ENCODE peak calls at places on chromosomes 2 and 18, in seven cellular contexts. One of them, this sample, is unnamed.

GRCh38 chr2:227411320-227411989 is 23.7 kb upstream of the SCYGR1 start:
- DNase-seq in GM23248: peak; percentile 73
- DNase-seq in right lobe of liver: no peak
- DNase-seq in AG04450: no peak
- DNase-seq in breast epithelium: no peak
- DNase-seq in aorta: no peak
- DNase-seq in BE2C: no peak
- DNase-seq in this sample: peak; percentile 46

GRCh38 chr2:203873921-203874631 is 6.5 kb downstream of the CTLA4 start:
- DNase-seq in GM23248: no peak
- DNase-seq in right lobe of liver: no peak
- DNase-seq in AG04450: no peak
- DNase-seq in breast epithelium: no peak
- DNase-seq in aorta: no peak
- DNase-seq in BE2C: no peak
- DNase-seq in this sample: peak; percentile 9

GRCh38 chr2:10493636-10494281 is 45.6 kb upstream of the ODC1 start:
- DNase-seq in GM23248: peak; percentile 84
- DNase-seq in right lobe of liver: peak; percentile 49
- DNase-seq in AG04450: peak; percentile 74
- DNase-seq in breast epithelium: peak; percentile 62
- DNase-seq in aorta: no peak
- DNase-seq in BE2C: no peak
- DNase-seq in this sample: peak; percentile 80

GRCh38 chr2:10552220-10552870 is 104.2 kb upstream of the ODC1 start:
- DNase-seq in GM23248: peak; percentile 41
- DNase-seq in right lobe of liver: no peak
- DNase-seq in AG04450: no peak
- DNase-seq in breast epithelium: no peak
- DNase-seq in aorta: no peak
- DNase-seq in BE2C: no peak
- DNase-seq in this sample: no peak

GRCh38 chr2:102063948-102064678 is 72.4 kb downstream of the IL1R2 start:
- DNase-seq in GM23248: peak; percentile 100
- DNase-seq in right lobe of liver: peak; percentile 84
- DNase-seq in AG04450: peak; percentile 96
- DNase-seq in breast epithelium: peak; percentile 82
- DNase-seq in aorta: peak; percentile 95
- DNase-seq in BE2C: peak; percentile 80
- DNase-seq in this sample: peak; percentile 98

GRCh38 chr2:17380003-17380402 is 138.2 kb downstream of the RAD51AP2 start:
- DNase-seq in GM23248: no peak
- DNase-seq in right lobe of liver: no peak
- DNase-seq in AG04450: no peak
- DNase-seq in breast epithelium: no peak
- DNase-seq in aorta: no peak
- DNase-seq in BE2C: no peak
- DNase-seq in this sample: no peak

GRCh38 chr2:25590921-25591505 is 82.4 kb downstream of the DTNB start:
- DNase-seq in GM23248: no peak
- DNase-seq in right lobe of liver: no peak
- DNase-seq in AG04450: no peak
- DNase-seq in breast epithelium: no peak
- DNase-seq in aorta: no peak
- DNase-seq in BE2C: no peak
- DNase-seq in this sample: no peak

GRCh38 chr2:107553534-107553933 is 273.2 kb upstream of the RGPD4 start:
- DNase-seq in GM23248: peak; percentile 40
- DNase-seq in right lobe of liver: no peak
- DNase-seq in AG04450: no peak
- DNase-seq in breast epithelium: no peak
- DNase-seq in aorta: no peak
- DNase-seq in BE2C: no peak
- DNase-seq in this sample: peak; percentile 16

GRCh38 chr2:120594856-120595685 is 140.6 kb upstream of the GLI2 start:
- DNase-seq in GM23248: peak; percentile 38
- DNase-seq in right lobe of liver: no peak
- DNase-seq in AG04450: no peak
- DNase-seq in breast epithelium: no peak
- DNase-seq in aorta: no peak
- DNase-seq in BE2C: no peak
- DNase-seq in this sample: no peak

GRCh38 chr2:217277646-217278048 is 417.8 kb upstream of the TNP1 start:
- DNase-seq in GM23248: peak; percentile 97
- DNase-seq in right lobe of liver: no peak
- DNase-seq in AG04450: peak; percentile 97
- DNase-seq in breast epithelium: no peak
- DNase-seq in aorta: peak; percentile 56
- DNase-seq in BE2C: no peak
- DNase-seq in this sample: peak; percentile 94

GRCh38 chr2:186426153-186427016 is 59.7 kb upstream of the ZC3H15 start:
- DNase-seq in GM23248: no peak
- DNase-seq in right lobe of liver: no peak
- DNase-seq in AG04450: no peak
- DNase-seq in breast epithelium: no peak
- DNase-seq in aorta: no peak
- DNase-seq in BE2C: no peak
- DNase-seq in this sample: no peak

GRCh38 chr2:12948231-12948962 is 231.7 kb downstream of the TRIB2 start:
- DNase-seq in GM23248: peak; percentile 70
- DNase-seq in right lobe of liver: no peak
- DNase-seq in AG04450: peak; percentile 26
- DNase-seq in breast epithelium: no peak
- DNase-seq in aorta: no peak
- DNase-seq in BE2C: peak; percentile 57
- DNase-seq in this sample: peak; percentile 37

GRCh38 chr2:227123697-227124096 is 40.3 kb downstream of the COL4A4 start:
- DNase-seq in GM23248: no peak
- DNase-seq in right lobe of liver: no peak
- DNase-seq in AG04450: no peak
- DNase-seq in breast epithelium: no peak
- DNase-seq in aorta: no peak
- DNase-seq in BE2C: no peak
- DNase-seq in this sample: no peak

GRCh38 chr18:2970344-2970743 is 42.6 kb downstream of the LPIN2 start:
- DNase-seq in GM23248: no peak
- DNase-seq in right lobe of liver: no peak
- DNase-seq in AG04450: no peak
- DNase-seq in breast epithelium: no peak
- DNase-seq in aorta: no peak
- DNase-seq in BE2C: no peak
- DNase-seq in this sample: no peak

GRCh38 chr2:233811087-233811486 is 33.0 kb downstream of the MROH2A start:
- DNase-seq in GM23248: no peak
- DNase-seq in right lobe of liver: no peak
- DNase-seq in AG04450: no peak
- DNase-seq in breast epithelium: no peak
- DNase-seq in aorta: no peak
- DNase-seq in BE2C: no peak
- DNase-seq in this sample: no peak

GRCh38 chr2:72948431-72948830 is 31.1 kb downstream of the EMX1 start:
- DNase-seq in GM23248: no peak
- DNase-seq in right lobe of liver: no peak
- DNase-seq in AG04450: no peak
- DNase-seq in breast epithelium: no peak
- DNase-seq in aorta: no peak
- DNase-seq in BE2C: no peak
- DNase-seq in this sample: no peak

GRCh38 chr2:219176818-219177593 is at the start of gene CNPPD1:
- DNase-seq in GM23248: peak; percentile 90
- DNase-seq in right lobe of liver: peak; percentile 94
- DNase-seq in AG04450: no peak
- DNase-seq in breast epithelium: peak; percentile 84
- DNase-seq in aorta: peak; percentile 94
- DNase-seq in BE2C: peak; percentile 89
- DNase-seq in this sample: peak; percentile 78

DNA sequence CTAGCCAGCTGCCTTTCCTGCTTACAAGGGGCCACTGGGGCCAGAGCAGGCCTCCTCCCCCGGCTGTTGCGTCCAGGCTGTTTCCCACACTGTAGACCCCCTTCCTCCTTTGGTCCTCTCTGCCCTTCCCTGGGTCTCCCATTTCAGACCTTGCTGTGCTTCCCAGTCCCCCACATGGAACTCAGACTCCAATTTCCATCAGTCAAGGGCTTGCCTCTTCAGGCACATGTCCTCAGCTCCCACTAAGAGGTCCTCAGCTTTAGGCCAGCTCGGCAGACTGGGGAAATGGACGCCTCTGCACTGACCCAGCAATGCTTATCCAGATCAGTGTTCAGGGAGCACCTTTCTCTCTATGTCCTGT is 98.0 kb upstream of the BZW1 start:
- DNase-seq in GM23248: no peak
- DNase-seq in right lobe of liver: no peak
- DNase-seq in AG04450: no peak
- DNase-seq in breast epithelium: no peak
- DNase-seq in aorta: no peak
- DNase-seq in BE2C: no peak
- DNase-seq in this sample: no peak
- H3K4me3 ChIP-seq in GM23248: peak overlapping the region; percentile 63
- H3K4me3 ChIP-seq in right lobe of liver: no peak overlapping the region
- H3K4me3 ChIP-seq in AG04450: no peak overlapping the region
- H3K4me3 ChIP-seq in breast epithelium: no peak overlapping the region
- H3K4me3 ChIP-seq in aorta: no peak overlapping the region
- H3K4me3 ChIP-seq in BE2C: peak overlapping the region; percentile 46
- H3K4me3 ChIP-seq in this sample: no peak overlapping the region

GRCh38 chr2:221529177-221529942 is 42.7 kb downstream of the EPHA4 start:
- DNase-seq in GM23248: no peak
- DNase-seq in right lobe of liver: no peak
- DNase-seq in AG04450: no peak
- DNase-seq in breast epithelium: no peak
- DNase-seq in aorta: no peak
- DNase-seq in BE2C: no peak
- DNase-seq in this sample: peak; percentile 8

GRCh38 chr2:221529943-221530652 is 42.0 kb downstream of the EPHA4 start:
- DNase-seq in GM23248: peak; percentile 89
- DNase-seq in right lobe of liver: no peak
- DNase-seq in AG04450: peak; percentile 63
- DNase-seq in breast epithelium: no peak
- DNase-seq in aorta: no peak
- DNase-seq in BE2C: no peak
- DNase-seq in this sample: peak; percentile 77

GRCh38 chr2:221524158-221524557 is 47.9 kb downstream of the EPHA4 start:
- DNase-seq in GM23248: no peak
- DNase-seq in right lobe of liver: no peak
- DNase-seq in AG04450: no peak
- DNase-seq in breast epithelium: no peak
- DNase-seq in aorta: no peak
- DNase-seq in BE2C: no peak
- DNase-seq in this sample: no peak

GRCh38 chr2:221530653-221531037 is 41.5 kb downstream of the EPHA4 start:
- DNase-seq in GM23248: no peak
- DNase-seq in right lobe of liver: no peak
- DNase-seq in AG04450: no peak
- DNase-seq in breast epithelium: no peak
- DNase-seq in aorta: no peak
- DNase-seq in BE2C: no peak
- DNase-seq in this sample: no peak

GRCh38 chr2:221527759-221528444 is 44.2 kb downstream of the EPHA4 start:
- DNase-seq in GM23248: no peak
- DNase-seq in right lobe of liver: no peak
- DNase-seq in AG04450: no peak
- DNase-seq in breast epithelium: no peak
- DNase-seq in aorta: no peak
- DNase-seq in BE2C: no peak
- DNase-seq in this sample: no peak
- H3K4me3 ChIP-seq in GM23248: no peak overlapping the region
- H3K4me3 ChIP-seq in right lobe of liver: no peak overlapping the region
- H3K4me3 ChIP-seq in AG04450: no peak overlapping the region
- H3K4me3 ChIP-seq in breast epithelium: no peak overlapping the region
- H3K4me3 ChIP-seq in aorta: no peak overlapping the region
- H3K4me3 ChIP-seq in BE2C: no peak overlapping the region
- H3K4me3 ChIP-seq in this sample: no peak overlapping the region

GRCh38 chr18:79947881-79948610 is 3.4 kb downstream of the SLC66A2 start:
- DNase-seq in GM23248: no peak
- DNase-seq in right lobe of liver: peak; percentile 59
- DNase-seq in AG04450: no peak
- DNase-seq in breast epithelium: peak; percentile 45
- DNase-seq in aorta: peak; percentile 4
- DNase-seq in BE2C: no peak
- DNase-seq in this sample: no peak

GRCh38 chr18:79950440-79951341 is 762 bp downstream of the SLC66A2 start:
- DNase-seq in GM23248: peak; percentile 73
- DNase-seq in right lobe of liver: peak; percentile 59
- DNase-seq in AG04450: no peak
- DNase-seq in breast epithelium: peak; percentile 51
- DNase-seq in aorta: peak; percentile 71
- DNase-seq in BE2C: peak; percentile 23
- DNase-seq in this sample: no peak

GRCh38 chr18:79947054-79947755 is 4.2 kb downstream of the SLC66A2 start:
- DNase-seq in GM23248: peak; percentile 80
- DNase-seq in right lobe of liver: peak; percentile 48
- DNase-seq in AG04450: no peak
- DNase-seq in breast epithelium: peak; percentile 54
- DNase-seq in aorta: peak; percentile 31
- DNase-seq in BE2C: no peak
- DNase-seq in this sample: no peak

GRCh38 chr18:79949571-79950439 is 1.6 kb downstream of the SLC66A2 start:
- DNase-seq in GM23248: peak; percentile 20
- DNase-seq in right lobe of liver: peak; percentile 59
- DNase-seq in AG04450: no peak
- DNase-seq in breast epithelium: peak; percentile 47
- DNase-seq in aorta: peak; percentile 80
- DNase-seq in BE2C: no peak
- DNase-seq in this sample: no peak

DNA sequence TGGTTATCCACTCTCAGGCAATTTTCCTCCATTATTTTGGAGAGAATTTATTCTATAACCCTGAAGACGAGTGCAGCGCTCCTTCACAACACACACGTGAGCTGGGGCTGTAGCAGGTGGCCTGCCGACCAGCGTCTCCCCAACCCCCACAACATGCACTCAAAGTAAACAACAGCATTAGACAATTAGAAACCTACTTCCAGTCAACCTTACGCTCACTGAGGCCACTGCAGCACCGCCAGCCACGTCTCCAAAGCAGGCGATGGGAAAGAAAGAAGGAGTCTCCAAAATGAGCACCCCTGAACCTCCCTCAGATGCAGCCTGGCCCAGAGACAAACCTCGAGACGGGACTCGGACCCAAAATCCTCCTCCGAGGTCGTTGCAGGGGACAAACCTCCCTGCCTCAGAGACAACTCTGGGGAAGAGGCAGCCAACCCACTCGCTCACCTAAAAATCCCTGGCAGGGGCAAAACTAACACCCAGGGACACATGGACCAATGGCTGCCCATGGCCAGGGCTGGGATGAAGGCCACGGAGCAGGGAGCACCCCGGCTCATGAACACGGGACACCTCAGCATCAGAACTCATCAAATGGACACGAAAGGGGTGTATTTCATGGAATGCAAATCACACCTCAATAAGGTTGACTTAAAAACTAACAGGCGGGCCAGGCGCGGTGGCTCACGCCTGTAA is 2.6 kb downstream of the SLC66A2 start:
- DNase-seq in GM23248: no peak
- DNase-seq in right lobe of liver: peak; percentile 28
- DNase-seq in AG04450: no peak
- DNase-seq in breast epithelium: peak; percentile 39
- DNase-seq in aorta: peak; percentile 20
- DNase-seq in BE2C: no peak
- DNase-seq in this sample: no peak
- H3K4me3 ChIP-seq in GM23248: no peak overlapping the region
- H3K4me3 ChIP-seq in right lobe of liver: peak overlapping the region; percentile 89
- H3K4me3 ChIP-seq in AG04450: no peak overlapping the region
- H3K4me3 ChIP-seq in breast epithelium: no peak overlapping the region
- H3K4me3 ChIP-seq in aorta: no peak overlapping the region
- H3K4me3 ChIP-seq in BE2C: no peak overlapping the region
- H3K4me3 ChIP-seq in this sample: no peak overlapping the region

GRCh38 chr18:64131314-64131713 is 17.6 kb downstream of the LINC00305 start:
- DNase-seq in GM23248: no peak
- DNase-seq in right lobe of liver: no peak
- DNase-seq in AG04450: no peak
- DNase-seq in breast epithelium: no peak
- DNase-seq in aorta: no peak
- DNase-seq in BE2C: no peak
- DNase-seq in this sample: no peak
- H3K4me3 ChIP-seq in GM23248: no peak overlapping the region
- H3K4me3 ChIP-seq in right lobe of liver: no peak overlapping the region
- H3K4me3 ChIP-seq in AG04450: no peak overlapping the region
- H3K4me3 ChIP-seq in breast epithelium: no peak overlapping the region
- H3K4me3 ChIP-seq in aorta: no peak overlapping the region
- H3K4me3 ChIP-seq in BE2C: no peak overlapping the region
- H3K4me3 ChIP-seq in this sample: no peak overlapping the region

This sample was measured in astrocyte of the spinal cord.